ENCODE peak calls at places on chromosomes 13 and 19, in eight cellular contexts. R is neural crest cell, S is mammary epithelial cell, G is omental fat pad, Q is cardiac fibroblast, T is uterus, H is Calu3, O is natural killer cell. D is an unnamed sample.

GRCh38 chr13:28161370-28161769 is 23.0 kb downstream of the PAN3 start:
- DNase-seq in S (no peak), T (no peak), Q (peak), H (no peak), G (no peak), O (no peak), R (no peak), D (peak)

GRCh38 chr19:6357995-6358394 is 3.3 kb upstream of the CLPP start:
- DNase-seq in S (peak), G (no peak), R (no peak), O (no peak), T (no peak), H (peak), Q (no peak), D (no peak)

GRCh38 chr13:98959299-98959698 is 18.6 kb downstream of the DOCK9 start:
- DNase-seq in T (no peak), S (no peak), R (no peak), Q (no peak), G (no peak), O (no peak), H (no peak), D (no peak)

GRCh38 chr19:35714601-35715354 is 3.0 kb upstream of the KMT2B start:
- DNase-seq in T (no peak), G (no peak), R (no peak), Q (no peak), H (no peak), S (no peak), O (no peak), D (no peak)

GRCh38 chr13:97254809-97255208 is 32.7 kb downstream of the MBNL2 start:
- DNase-seq in H (no peak), O (no peak), G (no peak), Q (peak), S (peak), T (no peak), R (no peak), D (peak)

GRCh38 chr19:6047741-6048231 is 62.5 kb downstream of the RFX2 start:
- DNase-seq in T (no peak), H (peak), G (no peak), R (peak), O (peak), S (no peak), Q (peak), D (no peak)

GRCh38 chr13:113758651-113759524 is at the start of gene TMEM255B:
- DNase-seq in O (peak), H (peak), Q (peak), T (peak), S (peak), R (peak), G (peak), D (no peak)

GRCh38 chr19:37963190-37963947 is 56.4 kb downstream of the SIPA1L3 start:
- DNase-seq in T (no peak), O (no peak), H (no peak), S (no peak), R (no peak), Q (peak), G (no peak), D (no peak)

DNA sequence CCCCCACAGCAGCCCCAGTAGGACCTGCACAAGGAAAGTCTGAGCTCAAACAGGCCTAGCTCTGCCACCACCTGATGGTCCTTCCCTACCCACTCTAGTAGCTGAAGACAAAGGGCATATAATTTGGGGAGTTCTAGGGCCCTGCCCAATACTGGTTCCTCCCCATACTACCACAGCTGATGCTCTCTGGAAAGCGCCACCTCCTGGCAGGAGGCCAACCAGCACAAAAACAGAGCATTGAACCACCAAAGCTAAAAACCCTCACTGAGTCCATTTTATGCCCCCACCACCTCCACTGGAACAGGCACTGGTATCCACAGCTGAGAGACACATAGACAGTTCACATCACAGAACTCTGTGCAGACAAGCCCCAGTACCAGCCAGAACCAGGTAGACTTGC is 1276.8 kb downstream of the OLFM4 start:
- DNase-seq in O (no peak), Q (no peak), T (no peak), R (no peak), S (no peak), H (no peak), G (no peak), D (no peak)
- TF ChIP-seq CTCF in O (no peak), Q (no peak), T (no peak), R (no peak), S (no peak), H (no peak), G (no peak), D (no peak)

GRCh38 chr13:106173891-106174610 is 361.4 kb downstream of the EFNB2 start:
- DNase-seq in G (no peak), R (no peak), S (no peak), T (no peak), Q (no peak), H (no peak), O (no peak), D (no peak)

GRCh38 chr13:106177146-106177545 is 358.3 kb downstream of the EFNB2 start:
- DNase-seq in R (no peak), G (no peak), H (no peak), S (no peak), Q (no peak), T (no peak), O (no peak), D (no peak)

GRCh38 chr13:106176103-106176502 is 359.4 kb downstream of the EFNB2 start:
- DNase-seq in H (no peak), G (no peak), T (no peak), R (no peak), O (no peak), Q (peak), S (no peak), D (no peak)

GRCh38 chr13:106173346-106173745 is 362.1 kb downstream of the EFNB2 start:
- DNase-seq in O (no peak), R (no peak), S (no peak), T (no peak), G (no peak), Q (no peak), H (no peak), D (no peak)

GRCh38 chr13:106172176-106172905 is 363.1 kb downstream of the EFNB2 start:
- DNase-seq in O (no peak), R (no peak), G (no peak), Q (no peak), H (no peak), S (no peak), T (no peak), D (no peak)
- TF ChIP-seq CTCF in O (no peak), R (no peak), G (no peak), Q (no peak), H (no peak), S (no peak), T (no peak), D (no peak)

GRCh38 chr19:628168-628567 is 5.2 kb downstream of the POLRMT start:
- DNase-seq in H (no peak), T (no peak), O (no peak), S (no peak), R (no peak), Q (no peak), G (no peak), D (no peak)
- TF ChIP-seq CTCF in H (no peak), T (no peak), O (no peak), S (peak), R (peak), Q (peak), G (no peak), D (peak)

DNA sequence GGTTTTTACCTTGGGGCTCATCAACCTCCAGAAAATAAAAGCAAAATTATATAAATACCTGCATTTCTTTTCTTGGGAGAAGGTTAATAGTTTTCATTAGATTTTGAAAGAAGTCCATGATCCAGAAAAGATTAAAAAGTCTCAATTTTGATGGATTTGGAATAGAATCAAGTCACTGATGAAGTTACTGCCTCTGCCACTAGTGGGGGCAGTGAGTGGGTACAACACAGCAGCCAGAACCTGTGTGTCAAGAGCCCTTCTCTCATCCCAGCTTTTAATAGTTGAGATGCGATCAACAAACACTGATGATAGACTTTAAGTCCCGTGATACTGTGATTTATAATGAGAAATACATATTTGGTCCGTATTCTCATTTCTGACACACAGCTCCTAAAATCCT is 686.7 kb downstream of the DIAPH3 start:
- DNase-seq in T (no peak), H (no peak), S (no peak), R (no peak), G (no peak), Q (peak), O (no peak), D (no peak)
- TF ChIP-seq CTCF in T (no peak), H (no peak), S (peak), R (peak), G (no peak), Q (peak), O (peak), D (peak)

GRCh38 chr19:48122421-48122820 is 11.8 kb upstream of the PLA2G4C start:
- DNase-seq in T (no peak), S (peak), R (no peak), G (no peak), Q (no peak), O (no peak), H (no peak), D (no peak)

GRCh38 chr19:48121066-48121465 is 10.4 kb upstream of the PLA2G4C start:
- DNase-seq in T (no peak), G (no peak), S (no peak), O (no peak), R (no peak), Q (no peak), H (no peak), D (no peak)

GRCh38 chr19:48127561-48127960 is 16.9 kb upstream of the PLA2G4C start:
- DNase-seq in R (no peak), G (no peak), O (no peak), S (no peak), H (no peak), Q (no peak), T (no peak), D (no peak)

GRCh38 chr19:48121909-48122371 is 11.3 kb upstream of the PLA2G4C start:
- DNase-seq in S (peak), G (no peak), H (no peak), Q (peak), T (peak), O (no peak), R (no peak), D (peak)

GRCh38 chr19:48123907-48124675 is 13.5 kb upstream of the PLA2G4C start:
- DNase-seq in R (peak), G (no peak), T (no peak), S (peak), Q (peak), H (peak), O (no peak), D (peak)
- TF ChIP-seq CTCF in R (peak), G (no peak), T (no peak), S (peak), Q (peak), H (peak), O (no peak), D (peak)

GRCh38 chr19:7903244-7904073 is at the start of gene MAP2K7:
- DNase-seq in R (peak), Q (peak), S (peak), H (peak), G (peak), T (peak), O (peak), D (peak)
- TF ChIP-seq CTCF in R (peak), Q (peak), S (peak), H (no peak), G (no peak), T (peak), O (peak), D (peak)

GRCh38 chr19:58228584-58229254 is at the start of gene ZNF544:
- DNase-seq in Q (peak), T (peak), O (peak), G (peak), R (peak), H (peak), S (peak), D (peak)
- TF ChIP-seq CTCF in Q (peak), T (no peak), O (no peak), G (no peak), R (no peak), H (no peak), S (peak), D (peak)

DNA sequence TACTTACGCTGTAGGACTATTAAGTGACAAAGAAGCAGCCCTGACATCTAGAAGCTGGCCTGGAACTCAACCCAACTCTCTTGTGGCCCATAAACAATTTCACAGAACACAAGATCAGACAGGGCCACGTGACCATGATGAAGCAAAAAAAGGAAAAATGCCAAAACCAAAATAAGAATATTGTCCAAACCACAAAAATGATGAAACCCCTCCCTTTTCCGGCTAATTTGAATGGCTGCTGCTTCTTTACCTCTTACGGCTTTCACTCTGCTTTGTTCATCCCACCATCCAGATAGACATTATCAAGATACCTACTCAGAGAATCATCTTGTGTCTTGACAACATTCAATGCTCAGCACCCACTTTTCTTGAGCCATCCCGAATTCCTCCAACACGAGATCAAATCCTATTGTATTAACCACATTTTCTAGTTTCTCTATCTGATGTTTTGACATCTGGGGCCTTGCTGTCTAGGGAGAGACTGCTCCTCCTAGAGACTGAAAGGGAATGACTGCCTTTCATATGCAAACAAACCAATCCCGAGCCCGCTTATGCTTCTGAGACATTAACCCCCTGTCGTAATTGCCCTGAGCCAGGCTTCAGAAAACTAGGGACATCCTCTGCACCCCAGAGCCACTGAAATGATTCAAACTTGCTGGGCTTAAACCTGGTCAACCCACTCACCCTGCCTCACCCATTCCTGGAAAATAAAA is 186.3 kb downstream of the TDRD3 start:
- DNase-seq in S (no peak), T (peak), Q (peak), H (no peak), R (no peak), O (no peak), G (no peak), D (no peak)
- TF ChIP-seq CTCF in S (no peak), T (no peak), Q (peak), H (no peak), R (no peak), O (no peak), G (no peak), D (no peak)

DNA sequence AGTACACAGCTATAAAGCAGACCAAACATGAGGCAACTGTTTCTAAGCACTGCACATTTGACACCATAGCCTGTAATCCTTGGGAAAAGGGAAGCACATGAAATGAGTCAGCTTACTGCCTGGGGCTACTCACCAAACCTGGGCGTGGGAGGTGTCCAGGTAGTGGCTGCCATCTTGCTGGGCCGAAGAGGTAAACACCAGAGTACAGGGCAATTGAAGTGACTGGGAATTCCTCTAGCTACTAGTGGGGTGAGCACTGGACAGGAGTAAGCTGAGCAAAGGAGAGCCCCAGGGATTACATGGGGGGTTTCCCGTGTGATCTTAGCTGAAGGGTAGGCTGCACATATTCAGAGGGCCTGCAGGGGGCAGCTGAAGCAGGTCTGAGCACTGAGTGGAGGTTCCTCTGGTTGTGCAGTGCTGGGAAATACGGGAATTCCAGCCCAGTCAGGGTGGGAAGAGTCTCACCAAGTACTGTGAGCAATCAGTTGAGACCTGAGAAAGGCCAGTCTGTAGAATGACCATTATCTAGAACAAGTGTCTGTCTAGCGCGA is 140.5 kb downstream of the SLC7A1 start:
- DNase-seq in R (no peak), O (no peak), H (peak), Q (peak), T (no peak), G (no peak), S (peak), D (peak)
- TF ChIP-seq CTCF in R (peak), O (no peak), H (no peak), Q (peak), T (no peak), G (no peak), S (peak), D (peak)

DNA sequence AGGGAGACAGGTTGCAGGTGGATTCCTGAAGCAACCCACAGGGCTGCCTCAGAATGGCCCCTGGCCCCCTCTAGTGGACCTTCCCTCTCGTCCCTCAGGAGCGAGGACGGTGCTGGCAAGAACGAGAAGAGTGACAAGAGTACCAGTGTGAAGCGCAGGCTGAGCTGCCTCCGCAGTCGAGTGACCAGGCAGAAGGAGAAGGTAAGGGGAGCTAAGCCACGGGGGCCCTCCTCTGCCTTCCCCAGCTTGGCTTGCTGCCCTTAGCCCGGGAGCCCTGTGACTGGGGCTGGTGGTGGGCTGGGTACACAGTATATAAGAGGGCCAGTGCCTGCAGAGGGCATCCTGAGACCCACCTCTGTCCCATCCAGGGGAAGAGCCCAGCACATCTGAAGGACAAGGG is 34.0 kb downstream of the ARHGEF18 start:
- DNase-seq in R (no peak), S (no peak), O (no peak), H (no peak), Q (no peak), T (no peak), G (no peak), D (no peak)
- TF ChIP-seq CTCF in R (no peak), S (no peak), O (no peak), H (no peak), Q (no peak), T (no peak), G (no peak), D (no peak)

D was measured in foreskin keratinocyte.